ENCODE peak calls at places on chromosomes 16 and 17, in nine cellular contexts. One of them, this sample, is unnamed.
A peak's percentile ranks its signal among the peaks of the same experiment; 100 is the strongest.

GRCh38 chr17:59963738-59964454 is 644 bp downstream of the RNFT1 start:
- DNase-seq in endodermal cell: no peak
- DNase-seq in T-helper 1 cell: no peak
- DNase-seq in HFFc6: peak; percentile 61
- DNase-seq in RPMI8226: peak; percentile 63
- DNase-seq in left colon: peak; percentile 59
- DNase-seq in mucosa of gallbladder: peak; percentile 37
- DNase-seq in activated CD4-positive, alpha-beta T cell treated with anti-CD3 and anti-CD28 coated beads, Interleukin-2, amount 50 U/mL, for 1 hour: peak; percentile 51
- DNase-seq in myocyte: peak; percentile 77
- DNase-seq in this sample: no peak

GRCh38 chr17:55228683-55229192 is 36.0 kb upstream of the HLF start:
- DNase-seq in endodermal cell: no peak
- DNase-seq in T-helper 1 cell: no peak
- DNase-seq in HFFc6: no peak
- DNase-seq in RPMI8226: no peak
- DNase-seq in left colon: no peak
- DNase-seq in mucosa of gallbladder: no peak
- DNase-seq in activated CD4-positive, alpha-beta T cell treated with anti-CD3 and anti-CD28 coated beads, Interleukin-2, amount 50 U/mL, for 1 hour: no peak
- DNase-seq in myocyte: no peak
- DNase-seq in this sample: no peak

GRCh38 chr16:90057738-90058173 is 19.4 kb downstream of the PRDM7 start:
- DNase-seq in endodermal cell: no peak
- DNase-seq in T-helper 1 cell: no peak
- DNase-seq in HFFc6: peak; percentile 69
- DNase-seq in RPMI8226: no peak
- DNase-seq in left colon: no peak
- DNase-seq in mucosa of gallbladder: no peak
- DNase-seq in activated CD4-positive, alpha-beta T cell treated with anti-CD3 and anti-CD28 coated beads, Interleukin-2, amount 50 U/mL, for 1 hour: no peak
- DNase-seq in myocyte: no peak
- DNase-seq in this sample: no peak

GRCh38 chr17:57679356-57679755 is 65.7 kb downstream of the CCDC182 start:
- DNase-seq in endodermal cell: peak; percentile 28
- DNase-seq in T-helper 1 cell: no peak
- DNase-seq in HFFc6: no peak
- DNase-seq in RPMI8226: no peak
- DNase-seq in left colon: no peak
- DNase-seq in mucosa of gallbladder: no peak
- DNase-seq in activated CD4-positive, alpha-beta T cell treated with anti-CD3 and anti-CD28 coated beads, Interleukin-2, amount 50 U/mL, for 1 hour: no peak
- DNase-seq in myocyte: no peak
- DNase-seq in this sample: no peak

GRCh38 chr17:27506348-27507218 is 50.3 kb downstream of the KSR1 start:
- DNase-seq in endodermal cell: peak; percentile 93
- DNase-seq in T-helper 1 cell: no peak
- DNase-seq in HFFc6: no peak
- DNase-seq in RPMI8226: no peak
- DNase-seq in left colon: no peak
- DNase-seq in mucosa of gallbladder: no peak
- DNase-seq in activated CD4-positive, alpha-beta T cell treated with anti-CD3 and anti-CD28 coated beads, Interleukin-2, amount 50 U/mL, for 1 hour: no peak
- DNase-seq in myocyte: no peak
- DNase-seq in this sample: peak; percentile 82

GRCh38 chr16:50742521-50743150 is 750 bp downstream of the CYLD start:
- DNase-seq in endodermal cell: peak; percentile 67
- DNase-seq in T-helper 1 cell: no peak
- DNase-seq in HFFc6: peak; percentile 55
- DNase-seq in RPMI8226: peak; percentile 66
- DNase-seq in left colon: peak; percentile 49
- DNase-seq in mucosa of gallbladder: peak; percentile 37
- DNase-seq in activated CD4-positive, alpha-beta T cell treated with anti-CD3 and anti-CD28 coated beads, Interleukin-2, amount 50 U/mL, for 1 hour: peak; percentile 38
- DNase-seq in myocyte: peak; percentile 81
- DNase-seq in this sample: no peak

GRCh38 chr16:85206472-85207356 is 94.4 kb upstream of the CIBAR2 start:
- DNase-seq in endodermal cell: peak; percentile 71
- DNase-seq in T-helper 1 cell: no peak
- DNase-seq in HFFc6: no peak
- DNase-seq in RPMI8226: no peak
- DNase-seq in left colon: peak; percentile 54
- DNase-seq in mucosa of gallbladder: peak; percentile 65
- DNase-seq in activated CD4-positive, alpha-beta T cell treated with anti-CD3 and anti-CD28 coated beads, Interleukin-2, amount 50 U/mL, for 1 hour: no peak
- DNase-seq in myocyte: no peak
- DNase-seq in this sample: no peak

GRCh38 chr17:73284339-73284738 is 22.7 kb upstream of the CPSF4L start:
- DNase-seq in endodermal cell: no peak
- DNase-seq in T-helper 1 cell: no peak
- DNase-seq in HFFc6: no peak
- DNase-seq in RPMI8226: no peak
- DNase-seq in left colon: no peak
- DNase-seq in mucosa of gallbladder: no peak
- DNase-seq in activated CD4-positive, alpha-beta T cell treated with anti-CD3 and anti-CD28 coated beads, Interleukin-2, amount 50 U/mL, for 1 hour: no peak
- DNase-seq in myocyte: no peak
- DNase-seq in this sample: no peak

GRCh38 chr17:72463287-72464102 is 342.7 kb downstream of the SOX9 start:
- DNase-seq in endodermal cell: no peak
- DNase-seq in T-helper 1 cell: no peak
- DNase-seq in HFFc6: no peak
- DNase-seq in RPMI8226: no peak
- DNase-seq in left colon: no peak
- DNase-seq in mucosa of gallbladder: no peak
- DNase-seq in activated CD4-positive, alpha-beta T cell treated with anti-CD3 and anti-CD28 coated beads, Interleukin-2, amount 50 U/mL, for 1 hour: no peak
- DNase-seq in myocyte: no peak
- DNase-seq in this sample: no peak

GRCh38 chr16:2460916-2461315 is 1.0 kb downstream of the TEDC2 start:
- DNase-seq in endodermal cell: no peak
- DNase-seq in T-helper 1 cell: no peak
- DNase-seq in HFFc6: no peak
- DNase-seq in RPMI8226: no peak
- DNase-seq in left colon: no peak
- DNase-seq in mucosa of gallbladder: no peak
- DNase-seq in activated CD4-positive, alpha-beta T cell treated with anti-CD3 and anti-CD28 coated beads, Interleukin-2, amount 50 U/mL, for 1 hour: no peak
- DNase-seq in myocyte: no peak
- DNase-seq in this sample: no peak

GRCh38 chr17:41394254-41395016 is 3.0 kb downstream of the KRT31 start:
- DNase-seq in endodermal cell: peak; percentile 27
- DNase-seq in T-helper 1 cell: no peak
- DNase-seq in HFFc6: no peak
- DNase-seq in RPMI8226: no peak
- DNase-seq in left colon: no peak
- DNase-seq in mucosa of gallbladder: no peak
- DNase-seq in activated CD4-positive, alpha-beta T cell treated with anti-CD3 and anti-CD28 coated beads, Interleukin-2, amount 50 U/mL, for 1 hour: no peak
- DNase-seq in myocyte: no peak
- DNase-seq in this sample: no peak

GRCh38 chr17:48123111-48123510 is 15.5 kb downstream of the SNX11 start:
- DNase-seq in endodermal cell: peak; percentile 74
- DNase-seq in T-helper 1 cell: no peak
- DNase-seq in HFFc6: no peak
- DNase-seq in RPMI8226: no peak
- DNase-seq in left colon: no peak
- DNase-seq in mucosa of gallbladder: no peak
- DNase-seq in activated CD4-positive, alpha-beta T cell treated with anti-CD3 and anti-CD28 coated beads, Interleukin-2, amount 50 U/mL, for 1 hour: no peak
- DNase-seq in myocyte: no peak
- DNase-seq in this sample: no peak

GRCh38 chr17:1467258-1467657 is 11.2 kb upstream of the CRK start:
- DNase-seq in endodermal cell: no peak
- DNase-seq in T-helper 1 cell: no peak
- DNase-seq in HFFc6: no peak
- DNase-seq in RPMI8226: no peak
- DNase-seq in left colon: no peak
- DNase-seq in mucosa of gallbladder: no peak
- DNase-seq in activated CD4-positive, alpha-beta T cell treated with anti-CD3 and anti-CD28 coated beads, Interleukin-2, amount 50 U/mL, for 1 hour: no peak
- DNase-seq in myocyte: no peak
- DNase-seq in this sample: no peak